ENCODE peak calls at places on chromosomes 1 and 21, in six cellular contexts. P is HepG2, D is K562, U is A549, L is upper lobe of left lung, O is GM12878. B is an unnamed sample.

GRCh38 chr1:6435129-6435528 is 10.6 kb downstream of the ESPN start:
- ATAC-seq in P (no peak), D (no peak), U (no peak), L (no peak), O (no peak), B (no peak)

GRCh38 chr1:46188295-46189030 is 9.8 kb downstream of the POMGNT1 start:
- ATAC-seq in P (no peak), D (peak; percentile 51), U (peak; percentile 52), L (peak; percentile 47), O (no peak), B (no peak)

GRCh38 chr1:40594187-40594531 is 62.7 kb downstream of the ZNF684 start:
- ATAC-seq in P (no peak), D (no peak), U (no peak), L (no peak), O (no peak), B (no peak)

GRCh38 chr1:76928511-76928910 is 61.2 kb downstream of the ST6GALNAC5 start:
- ATAC-seq in P (no peak), D (no peak), U (no peak), L (no peak), O (no peak), B (no peak)

GRCh38 chr1:168945870-168946269 is 160.6 kb upstream of the ATP1B1 start:
- ATAC-seq in P (peak; percentile 66), D (no peak), U (no peak), L (peak; percentile 57), O (no peak), B (peak; percentile 66)

GRCh38 chr1:24551910-24552571 is 3.8 kb upstream of the NCMAP start:
- ATAC-seq in P (peak; percentile 78), D (peak; percentile 44), U (no peak), L (no peak), O (no peak), B (no peak)

GRCh38 chr1:172497230-172497629 is 35.7 kb upstream of the SUCO start:
- ATAC-seq in P (peak; percentile 56), D (no peak), U (peak; percentile 42), L (peak; percentile 61), O (no peak), B (peak; percentile 31)

GRCh38 chr1:213988639-213989070 is 882 bp downstream of the PROX1 start:
- ATAC-seq in P (no peak), D (no peak), U (peak; percentile 34), L (peak; percentile 5), O (no peak), B (no peak)

GRCh38 chr1:230043102-230043501 is 23.9 kb upstream of the GALNT2 start:
- ATAC-seq in P (no peak), D (peak; percentile 49), U (no peak), L (no peak), O (no peak), B (no peak)

GRCh38 chr1:162543228-162543627 is 18.3 kb upstream of the UAP1 start:
- ATAC-seq in P (no peak), D (no peak), U (no peak), L (no peak), O (no peak), B (no peak)

GRCh38 chr1:82485591-82486369 is 685.0 kb downstream of the ADGRL2 start:
- ATAC-seq in P (no peak), D (no peak), U (no peak), L (peak; percentile 34), O (no peak), B (peak; percentile 48)

GRCh38 chr1:79422726-79423125 is 416.2 kb upstream of the ADGRL4 start:
- ATAC-seq in P (no peak), D (no peak), U (no peak), L (no peak), O (no peak), B (no peak)

GRCh38 chr1:236214761-236215160 is 67.0 kb downstream of the ERO1B start:
- ATAC-seq in P (no peak), D (no peak), U (no peak), L (no peak), O (peak; percentile 57), B (no peak)

GRCh38 chr1:225945564-225945963 is 4.5 kb upstream of the LEFTY2 start:
- ATAC-seq in P (no peak), D (no peak), U (no peak), L (no peak), O (no peak), B (no peak)

GRCh38 chr1:81670286-81670685 is 130.4 kb upstream of the ADGRL2 start:
- ATAC-seq in P (no peak), D (no peak), U (peak; percentile 88), L (peak; percentile 75), O (no peak), B (peak; percentile 82)

GRCh38 chr1:1554550-1554925 is 14.1 kb upstream of the TMEM240 start:
- ATAC-seq in P (no peak), D (no peak), U (no peak), L (no peak), O (no peak), B (no peak)

GRCh38 chr1:220448217-220448616 is 79.7 kb upstream of the MARK1 start:
- ATAC-seq in P (no peak), D (no peak), U (no peak), L (no peak), O (peak; percentile 89), B (no peak)

GRCh38 chr1:205703072-205703471 is 22.8 kb upstream of the SLC45A3 start:
- ATAC-seq in P (peak; percentile 86), D (no peak), U (no peak), L (no peak), O (no peak), B (no peak)

GRCh38 chr1:37602750-37603694 is 7.3 kb upstream of the GNL2 start:
- ATAC-seq in P (peak; percentile 85), D (peak; percentile 90), U (peak; percentile 90), L (no peak), O (peak; percentile 94), B (no peak)

GRCh38 chr21:29829514-29830255 is 110.1 kb downstream of the GRIK1 start:
- ATAC-seq in P (no peak), D (no peak), U (no peak), L (no peak), O (no peak), B (no peak)

GRCh38 chr21:39175154-39175553 is 8.1 kb downstream of the PSMG1 start:
- ATAC-seq in P (no peak), D (no peak), U (no peak), L (no peak), O (no peak), B (no peak)

GRCh38 chr21:33734326-33734725 is 92.0 kb downstream of the ITSN1 start:
- ATAC-seq in P (no peak), D (no peak), U (no peak), L (no peak), O (no peak), B (no peak)

GRCh38 chr1:183000161-183000560 is 23.1 kb upstream of the LAMC1 start:
- ATAC-seq in P (no peak), D (no peak), U (no peak), L (no peak), O (no peak), B (no peak)

GRCh38 chr1:198156111-198156744 is 570 bp upstream of the NEK7 start:
- ATAC-seq in P (peak; percentile 21), D (peak; percentile 42), U (peak; percentile 35), L (peak; percentile 82), O (peak; percentile 40), B (no peak)

DNA sequence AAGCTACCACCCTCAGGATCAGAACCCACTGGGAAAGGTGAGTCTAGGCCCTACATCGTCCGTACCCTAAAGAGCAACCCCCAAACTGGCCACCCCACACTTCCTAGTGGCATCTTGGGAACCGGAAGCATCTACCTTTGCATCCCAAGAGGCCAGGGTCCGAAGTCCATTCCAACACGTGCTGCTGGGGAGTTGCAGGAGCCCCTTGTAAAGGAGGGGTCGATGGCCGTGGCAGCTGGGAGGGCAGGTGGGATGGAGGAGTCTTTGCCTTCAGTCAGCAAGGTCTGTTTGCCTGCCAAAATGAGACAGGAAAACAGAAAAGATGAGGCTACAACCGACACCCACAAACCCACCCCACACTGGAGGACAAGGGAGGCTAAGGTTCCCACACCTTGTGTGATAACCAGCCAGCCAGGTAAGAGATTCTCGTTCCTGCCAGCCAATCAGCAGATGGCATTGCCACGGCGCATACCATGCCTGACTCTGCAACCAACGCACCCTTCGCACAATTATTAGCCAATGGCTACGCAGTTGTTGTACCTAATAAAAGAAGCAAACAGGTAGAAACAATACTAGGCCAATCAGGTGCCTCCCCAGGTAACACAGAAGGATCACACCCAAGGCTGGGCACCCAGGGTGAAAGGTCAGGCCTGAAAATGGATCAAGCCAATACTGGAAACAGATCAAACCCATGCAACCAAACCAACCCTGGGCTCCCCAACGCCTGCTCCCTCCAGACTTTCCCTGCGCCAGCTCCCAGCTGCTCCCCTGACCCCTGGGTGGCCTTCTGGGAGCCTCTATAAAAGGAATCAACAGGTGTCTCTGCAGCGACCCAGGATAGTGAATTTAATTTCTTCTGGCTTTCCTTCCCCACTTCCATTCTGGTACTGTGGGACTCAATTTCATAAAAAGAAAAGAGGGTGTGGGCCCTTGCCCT is 35.6 kb downstream of the CASZ1 start:
- ATAC-seq in P (no peak), D (no peak), U (no peak), L (no peak), O (no peak), B (no peak)
- H3K4me3 ChIP-seq in P (no peak overlapping the region), D (no peak overlapping the region), U (no peak overlapping the region), L (no peak overlapping the region), O (no peak overlapping the region), B (no peak overlapping the region)

GRCh38 chr1:185044981-185045792 is at the start of gene RNF2:
- ATAC-seq in P (peak; percentile 92), D (peak; percentile 94), U (peak; percentile 95), L (peak; percentile 93), O (peak; percentile 92), B (peak; percentile 93)
- TF ChIP-seq EP300 in P (no peak), D (no peak), U (no peak), L (no peak), O (no peak), B (no peak)

GRCh38 chr21:42524341-42525227 is 10.9 kb downstream of the SLC37A1 start:
- ATAC-seq in P (no peak), D (peak; percentile 20), U (no peak), L (peak; percentile 91), O (peak; percentile 82), B (peak; percentile 77)

GRCh38 chr21:42522771-42523170 is 9.1 kb downstream of the SLC37A1 start:
- ATAC-seq in P (no peak), D (no peak), U (no peak), L (no peak), O (no peak), B (no peak)

GRCh38 chr21:42525228-42525604 is 11.6 kb downstream of the SLC37A1 start:
- ATAC-seq in P (no peak), D (no peak), U (no peak), L (no peak), O (peak; percentile 47), B (peak; percentile 54)

GRCh38 chr21:42523211-42523610 is 9.6 kb downstream of the SLC37A1 start:
- ATAC-seq in P (no peak), D (no peak), U (no peak), L (no peak), O (no peak), B (no peak)

GRCh38 chr21:42523941-42524340 is 10.3 kb downstream of the SLC37A1 start:
- ATAC-seq in P (no peak), D (no peak), U (no peak), L (peak; percentile 56), O (no peak), B (no peak)
- H3K27ac ChIP-seq in P (no peak overlapping the region), D (no peak overlapping the region), U (no peak overlapping the region), L (peak overlapping the region; percentile 84), O (peak overlapping the region; percentile 85), B (peak overlapping the region; percentile 70)

DNA sequence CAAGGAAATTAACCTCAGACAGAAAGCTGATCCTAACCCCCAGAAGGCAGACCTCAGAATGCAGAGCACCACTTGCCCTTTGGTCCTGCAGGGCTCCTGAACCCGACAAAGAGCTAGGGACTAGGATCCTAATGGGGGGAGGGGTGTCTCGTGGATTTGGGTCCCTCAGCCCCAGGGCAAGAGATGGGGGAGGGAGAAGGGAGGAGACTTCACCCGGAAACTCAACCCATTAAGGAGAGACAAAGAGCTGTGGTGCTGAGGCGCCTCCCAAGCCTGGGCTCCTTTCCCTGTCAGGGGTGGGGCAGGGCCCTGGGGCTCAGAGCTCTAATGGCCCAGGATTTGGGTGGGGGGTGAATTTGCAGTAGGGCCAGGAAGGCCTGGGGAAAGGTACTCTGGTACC is 2.9 kb downstream of the NECTIN4 start:
- ATAC-seq in P (no peak), D (no peak), U (no peak), L (no peak), O (no peak), B (no peak)
- H3K4me3 ChIP-seq in P (no peak overlapping the region), D (no peak overlapping the region), U (no peak overlapping the region), L (no peak overlapping the region), O (no peak overlapping the region), B (no peak overlapping the region)

B was measured in gastroesophageal sphincter.